ENCODE peak calls at places on chromosomes 6 and 20, in six cellular contexts. One of them, this sample, is unnamed.

GRCh38 chr20:57469418-57470211 is 55.3 kb downstream of the CTCFL start:
- DNase-seq in SK-MEL-5: no peak
- DNase-seq in iPS-NIHi11: peak; percentile 41
- DNase-seq in HTR-8/SVneo: no peak
- DNase-seq in B cell: peak; percentile 39
- DNase-seq in NCI-H510A treated with DMSO at 0.1 percent for 48 hours: no peak
- DNase-seq in this sample: no peak

GRCh38 chr6:74946961-74947360 is 258.9 kb downstream of the COL12A1 start:
- DNase-seq in NCI-H510A treated with DMSO at 0.1 percent for 48 hours: no peak
- DNase-seq in iPS-NIHi11: no peak
- DNase-seq in HTR-8/SVneo: no peak
- DNase-seq in B cell: no peak
- DNase-seq in SK-MEL-5: no peak
- DNase-seq in this sample: no peak

GRCh38 chr6:111720931-111721496 is 115.3 kb upstream of the TRAF3IP2 start:
- DNase-seq in B cell: no peak
- DNase-seq in SK-MEL-5: no peak
- DNase-seq in HTR-8/SVneo: no peak
- DNase-seq in iPS-NIHi11: no peak
- DNase-seq in NCI-H510A treated with DMSO at 0.1 percent for 48 hours: no peak
- DNase-seq in this sample: no peak

GRCh38 chr6:56517155-56517745 is 125.4 kb downstream of the DST start:
- DNase-seq in HTR-8/SVneo: no peak
- DNase-seq in NCI-H510A treated with DMSO at 0.1 percent for 48 hours: peak; percentile 75
- DNase-seq in iPS-NIHi11: no peak
- DNase-seq in B cell: no peak
- DNase-seq in SK-MEL-5: no peak
- DNase-seq in this sample: no peak

GRCh38 chr6:33316603-33317417 is 734 bp downstream of the ZBTB22 start:
- DNase-seq in NCI-H510A treated with DMSO at 0.1 percent for 48 hours: no peak
- DNase-seq in iPS-NIHi11: no peak
- DNase-seq in B cell: no peak
- DNase-seq in HTR-8/SVneo: no peak
- DNase-seq in SK-MEL-5: no peak
- DNase-seq in this sample: no peak

GRCh38 chr6:106114492-106114891 is 28.4 kb downstream of the PRDM1 start:
- DNase-seq in NCI-H510A treated with DMSO at 0.1 percent for 48 hours: no peak
- DNase-seq in HTR-8/SVneo: no peak
- DNase-seq in iPS-NIHi11: no peak
- DNase-seq in SK-MEL-5: no peak
- DNase-seq in B cell: no peak
- DNase-seq in this sample: no peak

GRCh38 chr6:35243386-35243958 is 16.1 kb upstream of the ZNF76 start:
- DNase-seq in HTR-8/SVneo: no peak
- DNase-seq in SK-MEL-5: no peak
- DNase-seq in NCI-H510A treated with DMSO at 0.1 percent for 48 hours: no peak
- DNase-seq in B cell: no peak
- DNase-seq in iPS-NIHi11: no peak
- DNase-seq in this sample: no peak

GRCh38 chr20:18466574-18466893 is 296 bp downstream of the DZANK1 start:
- DNase-seq in B cell: no peak
- DNase-seq in HTR-8/SVneo: peak; percentile 84
- DNase-seq in SK-MEL-5: no peak
- DNase-seq in iPS-NIHi11: no peak
- DNase-seq in NCI-H510A treated with DMSO at 0.1 percent for 48 hours: no peak
- DNase-seq in this sample: no peak

GRCh38 chr6:15776458-15776980 is 113.7 kb upstream of the DTNBP1 start:
- DNase-seq in NCI-H510A treated with DMSO at 0.1 percent for 48 hours: no peak
- DNase-seq in SK-MEL-5: no peak
- DNase-seq in iPS-NIHi11: no peak
- DNase-seq in HTR-8/SVneo: no peak
- DNase-seq in B cell: no peak
- DNase-seq in this sample: no peak

GRCh38 chr6:16136536-16137450 is 7.9 kb downstream of the MYLIP start:
- DNase-seq in SK-MEL-5: no peak
- DNase-seq in NCI-H510A treated with DMSO at 0.1 percent for 48 hours: no peak
- DNase-seq in iPS-NIHi11: no peak
- DNase-seq in B cell: no peak
- DNase-seq in HTR-8/SVneo: peak; percentile 43
- DNase-seq in this sample: peak; percentile 40

GRCh38 chr6:64034840-64035656 is 399.4 kb downstream of the PHF3 start:
- DNase-seq in SK-MEL-5: no peak
- DNase-seq in B cell: no peak
- DNase-seq in HTR-8/SVneo: peak; percentile 21
- DNase-seq in iPS-NIHi11: no peak
- DNase-seq in NCI-H510A treated with DMSO at 0.1 percent for 48 hours: no peak
- DNase-seq in this sample: no peak

This sample was measured in stomach.